ENCODE peak calls at places on chromosomes 4 and X, in four cellular contexts. One of them, this sample, is unnamed.

GRCh38 chr4:8155660-8156421 is 2.8 kb downstream of the ABLIM2 start:
- DNase-seq in GM12878: no peak
- DNase-seq in K562: no peak
- DNase-seq in HepG2: no peak
- DNase-seq in this sample: no peak

GRCh38 chr4:30821275-30821674 is 101.1 kb downstream of the PCDH7 start:
- DNase-seq in K562: no peak
- DNase-seq in HepG2: no peak
- DNase-seq in GM12878: no peak
- DNase-seq in this sample: no peak

GRCh38 chrX:34130980-34131744 is 952 bp downstream of the FAM47A start:
- DNase-seq in K562: no peak
- DNase-seq in HepG2: no peak
- DNase-seq in GM12878: no peak
- DNase-seq in this sample: no peak

GRCh38 chr4:100184787-100185186 is 5.5 kb downstream of the DDIT4L start:
- DNase-seq in HepG2: no peak
- DNase-seq in K562: no peak
- DNase-seq in GM12878: no peak
- DNase-seq in this sample: no peak

GRCh38 chrX:53882331-53882730 is 161.9 kb downstream of the PHF8 start:
- DNase-seq in GM12878: no peak
- DNase-seq in K562: no peak
- DNase-seq in HepG2: peak
- DNase-seq in this sample: no peak

GRCh38 chr4:112726041-112726440 is 89.1 kb downstream of the LARP7 start:
- DNase-seq in GM12878: no peak
- DNase-seq in K562: no peak
- DNase-seq in HepG2: no peak
- DNase-seq in this sample: no peak

GRCh38 chr4:141346144-141346543 is 125.4 kb downstream of the ZNF330 start:
- DNase-seq in HepG2: peak
- DNase-seq in K562: peak
- DNase-seq in GM12878: no peak
- DNase-seq in this sample: peak

GRCh38 chrX:130024127-130024526 is 41.7 kb downstream of the BCORL1 start:
- DNase-seq in HepG2: no peak
- DNase-seq in K562: peak
- DNase-seq in GM12878: peak
- DNase-seq in this sample: peak

GRCh38 chr4:7327341-7327885 is 107.3 kb downstream of the PSAPL1 start:
- DNase-seq in GM12878: no peak
- DNase-seq in K562: no peak
- DNase-seq in HepG2: no peak
- DNase-seq in this sample: no peak

GRCh38 chrX:16772460-16772859 is 13.8 kb upstream of the TXLNG start:
- DNase-seq in GM12878: no peak
- DNase-seq in K562: no peak
- DNase-seq in HepG2: peak
- DNase-seq in this sample: no peak
- TF ChIP-seq TARDBP in GM12878: no peak
- TF ChIP-seq TARDBP in K562: no peak
- TF ChIP-seq TARDBP in HepG2: no peak
- TF ChIP-seq TARDBP in this sample: no peak

GRCh38 chr4:108331905-108332632 is 163.3 kb upstream of the LEF1 start:
- DNase-seq in GM12878: no peak
- DNase-seq in HepG2: no peak
- DNase-seq in K562: no peak
- DNase-seq in this sample: no peak
- TF ChIP-seq TARDBP in GM12878: no peak
- TF ChIP-seq TARDBP in HepG2: no peak
- TF ChIP-seq TARDBP in K562: no peak
- TF ChIP-seq TARDBP in this sample: no peak

GRCh38 chr4:159413252-159413941 is 310.5 kb downstream of the RAPGEF2 start:
- DNase-seq in GM12878: no peak
- DNase-seq in HepG2: no peak
- DNase-seq in K562: no peak
- DNase-seq in this sample: no peak
- TF ChIP-seq TARDBP in GM12878: no peak
- TF ChIP-seq TARDBP in HepG2: no peak
- TF ChIP-seq TARDBP in K562: no peak
- TF ChIP-seq TARDBP in this sample: no peak

DNA sequence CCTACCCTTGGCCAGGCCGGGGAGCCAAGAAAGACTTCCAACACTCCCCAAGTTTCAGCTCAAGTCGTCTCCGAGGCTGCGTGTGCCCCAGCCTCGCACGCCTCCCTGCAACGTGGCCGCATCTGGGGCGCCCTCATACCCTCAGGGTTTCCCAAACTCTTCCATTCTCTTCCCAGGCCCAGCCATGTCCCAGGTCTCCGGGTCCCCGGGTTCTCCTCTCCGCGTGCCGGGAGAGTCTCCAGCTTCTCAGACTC is 312 bp upstream of the STK26 start:
- DNase-seq in K562: no peak
- DNase-seq in GM12878: no peak
- DNase-seq in HepG2: no peak
- DNase-seq in this sample: no peak
- TF ChIP-seq TARDBP in K562: no peak
- TF ChIP-seq TARDBP in GM12878: no peak
- TF ChIP-seq TARDBP in HepG2: no peak
- TF ChIP-seq TARDBP in this sample: no peak

DNA sequence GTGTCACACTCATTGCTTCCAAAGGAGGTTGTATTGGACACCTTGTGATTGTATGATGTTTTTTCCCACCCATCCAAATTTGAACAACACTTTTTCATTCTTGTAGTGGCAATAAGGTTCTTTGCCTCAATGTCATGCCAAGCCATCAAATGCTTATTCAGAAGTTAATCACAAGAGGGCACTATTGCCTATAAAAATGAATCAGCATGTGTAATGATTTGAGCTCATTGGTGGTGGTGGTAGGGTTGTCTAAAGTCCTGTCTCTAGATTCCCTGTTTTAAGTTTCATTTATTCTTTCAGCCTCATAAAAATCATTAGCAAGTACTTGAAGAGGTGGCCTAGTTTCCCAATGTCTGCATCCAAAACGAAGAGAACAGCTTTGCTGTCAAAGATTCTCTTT is 37.0 kb downstream of the IRS4 start:
- DNase-seq in HepG2: peak
- DNase-seq in K562: peak
- DNase-seq in GM12878: peak
- DNase-seq in this sample: peak
- TF ChIP-seq TARDBP in HepG2: no peak
- TF ChIP-seq TARDBP in K562: no peak
- TF ChIP-seq TARDBP in GM12878: no peak
- TF ChIP-seq TARDBP in this sample: no peak

GRCh38 chr4:81565137-81565870 is 93.6 kb upstream of the RASGEF1B start:
- DNase-seq in GM12878: no peak
- DNase-seq in K562: no peak
- DNase-seq in HepG2: no peak
- DNase-seq in this sample: peak
- TF ChIP-seq TARDBP in GM12878: no peak
- TF ChIP-seq TARDBP in K562: no peak
- TF ChIP-seq TARDBP in HepG2: no peak
- TF ChIP-seq TARDBP in this sample: no peak

DNA sequence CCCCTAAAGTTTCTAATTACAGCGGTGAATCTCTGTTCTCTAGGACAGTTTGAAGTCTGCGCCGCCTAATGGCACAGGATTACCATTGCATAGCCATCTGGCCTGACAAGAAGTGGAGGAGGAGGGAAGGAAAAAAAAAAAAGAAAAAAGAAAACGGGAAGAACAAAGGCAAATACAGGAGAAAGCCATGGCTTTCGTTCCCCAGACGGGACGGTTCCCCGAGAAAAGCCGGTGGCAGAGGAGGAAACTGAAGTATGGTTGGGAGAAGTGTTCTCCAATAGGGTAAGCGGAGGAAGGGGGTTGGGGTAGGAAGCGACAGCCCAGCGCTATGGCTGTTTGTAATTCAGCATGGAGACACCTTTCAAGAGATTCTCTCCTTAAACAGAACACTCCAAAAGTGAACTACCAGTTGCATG is 80.8 kb downstream of the HMGN5 start:
- DNase-seq in K562: peak
- DNase-seq in HepG2: peak
- DNase-seq in GM12878: peak
- DNase-seq in this sample: peak
- TF ChIP-seq TARDBP in K562: no peak
- TF ChIP-seq TARDBP in HepG2: no peak
- TF ChIP-seq TARDBP in GM12878: no peak
- TF ChIP-seq TARDBP in this sample: no peak

DNA sequence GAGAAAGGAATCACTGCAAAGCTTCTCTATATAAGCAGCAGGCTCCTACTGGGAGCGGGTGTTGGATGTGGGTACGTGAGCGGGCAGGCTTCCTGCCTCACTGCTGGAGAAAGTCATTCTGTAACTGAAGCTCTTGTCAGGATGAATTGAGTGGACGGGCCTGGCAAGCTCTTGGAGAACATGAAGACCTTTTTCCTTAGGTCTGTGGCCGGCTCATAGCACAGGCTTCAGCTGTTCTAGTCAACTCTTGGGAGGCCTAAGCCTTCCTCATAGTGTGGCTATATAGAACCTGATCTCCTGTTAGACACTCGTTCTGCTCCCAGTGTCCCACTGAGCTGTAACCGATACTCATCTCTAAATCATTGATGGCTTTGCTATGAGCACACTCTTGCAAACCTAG is 108.2 kb upstream of the GPC4 start:
- DNase-seq in K562: no peak
- DNase-seq in GM12878: no peak
- DNase-seq in HepG2: no peak
- DNase-seq in this sample: no peak
- TF ChIP-seq TARDBP in K562: no peak
- TF ChIP-seq TARDBP in GM12878: no peak
- TF ChIP-seq TARDBP in HepG2: no peak
- TF ChIP-seq TARDBP in this sample: no peak

This sample was measured in HEK293T.